ENCODE peak calls at places on chromosomes 12 and 14, in nine cellular contexts. V, K, W, A, I, M, Y, T and X are unnamed samples.

GRCh38 chr12:26870491-26871419 is 37.8 kb upstream of the ITPR2 start:
- DNase-seq in V (peak; percentile 77), K (no peak), W (no peak), A (peak; percentile 94), I (no peak), M (peak; percentile 84), Y (peak; percentile 57), T (peak; percentile 33), X (peak; percentile 78)

GRCh38 chr14:90985601-90986242 is 74.7 kb downstream of the RPS6KA5 start:
- DNase-seq in V (no peak), K (no peak), W (no peak), A (no peak), I (no peak), M (no peak), Y (no peak), T (no peak), X (no peak)

GRCh38 chr14:22598896-22599244 is 770 bp downstream of the ABHD4 start:
- DNase-seq in V (peak; percentile 64), K (no peak), W (no peak), A (peak; percentile 64), I (peak; percentile 51), M (peak; percentile 71), Y (peak; percentile 71), T (peak; percentile 16), X (peak; percentile 67)

GRCh38 chr12:41919526-41920305 is 225.0 kb downstream of the GXYLT1 start:
- DNase-seq in V (no peak), K (no peak), W (no peak), A (no peak), I (no peak), M (no peak), Y (no peak), T (no peak), X (no peak)

GRCh38 chr14:50018236-50019210 is 97.8 kb downstream of the VCPKMT start:
- DNase-seq in V (peak; percentile 73), K (no peak), W (no peak), A (peak; percentile 18), I (no peak), M (no peak), Y (peak; percentile 80), T (no peak), X (peak; percentile 24)

GRCh38 chr12:86015026-86015425 is 140.9 kb downstream of the NTS start:
- DNase-seq in V (no peak), K (no peak), W (no peak), A (no peak), I (no peak), M (no peak), Y (no peak), T (no peak), X (no peak)

GRCh38 chr12:127389923-127390322 is 877.0 kb upstream of the TMEM132C start:
- DNase-seq in V (no peak), K (peak; percentile 21), W (no peak), A (no peak), I (no peak), M (no peak), Y (peak; percentile 60), T (no peak), X (no peak)

GRCh38 chr12:127729381-127729780 is 537.6 kb upstream of the TMEM132C start:
- DNase-seq in V (no peak), K (no peak), W (no peak), A (no peak), I (no peak), M (no peak), Y (no peak), T (no peak), X (no peak)

GRCh38 chr14:84622357-84622756 is 907.6 kb upstream of the FLRT2 start:
- DNase-seq in V (no peak), K (no peak), W (no peak), A (no peak), I (no peak), M (no peak), Y (no peak), T (no peak), X (no peak)

GRCh38 chr12:77751939-77752338 is 78.8 kb upstream of the NAV3 start:
- DNase-seq in V (no peak), K (no peak), W (no peak), A (no peak), I (no peak), M (no peak), Y (no peak), T (no peak), X (no peak)

GRCh38 chr12:72077111-72077820 is 138.6 kb downstream of the TPH2 start:
- DNase-seq in V (no peak), K (no peak), W (no peak), A (no peak), I (no peak), M (no peak), Y (no peak), T (no peak), X (no peak)
- H3K27ac ChIP-seq in V (no peak overlapping the region), K (no peak overlapping the region), W (no peak overlapping the region), A (no peak overlapping the region), I (no peak overlapping the region), M (no peak overlapping the region), Y (no peak overlapping the region), T (no peak overlapping the region), X (no peak overlapping the region)

DNA sequence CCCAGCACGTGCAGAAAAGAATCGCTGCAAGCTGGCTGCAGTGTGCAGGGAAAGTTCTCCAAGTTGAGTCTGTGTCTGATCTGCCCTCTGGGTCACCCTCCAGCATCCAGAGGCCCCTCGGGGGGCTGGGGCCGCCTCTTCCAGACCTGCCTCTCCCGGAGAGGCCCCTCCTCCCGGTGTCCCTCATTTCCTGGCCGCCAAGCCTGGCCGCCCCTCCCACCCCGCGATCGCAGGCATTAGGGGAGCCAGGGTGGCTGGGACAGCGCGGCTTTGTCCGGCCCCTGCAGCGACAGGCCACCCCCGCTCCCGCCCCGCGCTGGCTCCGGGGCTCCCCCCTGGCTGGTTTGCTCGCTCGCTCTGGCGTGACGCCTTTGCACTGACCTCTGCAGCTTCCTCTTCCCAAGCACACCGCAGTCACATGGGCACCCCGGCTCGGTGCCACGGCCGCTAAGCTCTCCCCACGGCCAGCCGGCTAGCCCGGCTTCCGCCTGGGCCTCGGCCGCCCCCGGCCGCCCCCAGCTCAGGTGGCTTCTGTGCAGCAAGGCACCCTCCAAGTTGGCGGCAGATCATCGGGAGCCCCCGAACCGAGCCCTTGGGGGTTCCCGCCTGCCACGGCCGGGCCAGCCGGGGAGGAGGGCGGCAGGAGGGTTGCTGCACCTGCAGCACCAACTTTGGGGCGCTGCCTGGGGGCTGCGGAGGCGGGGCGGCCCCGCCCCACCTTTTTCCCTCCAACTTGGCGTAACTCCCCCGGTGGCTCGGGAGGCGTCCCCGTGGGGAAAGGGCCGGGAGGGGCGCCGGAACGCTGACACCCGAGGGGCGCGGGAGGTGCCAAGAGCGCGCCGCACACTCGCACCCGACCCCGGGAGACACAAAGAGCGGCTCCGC is 43.7 kb downstream of the KDM2B start:
- DNase-seq in V (peak; percentile 93), K (peak; percentile 87), W (peak; percentile 82), A (peak; percentile 88), I (peak; percentile 82), M (peak; percentile 92), Y (peak; percentile 77), T (no peak), X (peak; percentile 67)
- TF ChIP-seq POLR2A in V (no peak), K (no peak), W (peak; percentile 23), A (peak; percentile 90), I (peak; percentile 52), M (peak; percentile 2), Y (no peak), T (peak; percentile 5), X (peak; percentile 39)

GRCh38 chr14:64808449-64808848 is 71.3 kb downstream of the SPTB start:
- DNase-seq in V (no peak), K (no peak), W (no peak), A (no peak), I (no peak), M (no peak), Y (no peak), T (no peak), X (no peak)

GRCh38 chr14:64807588-64807987 is 72.1 kb downstream of the SPTB start:
- DNase-seq in V (no peak), K (no peak), W (no peak), A (no peak), I (no peak), M (no peak), Y (no peak), T (no peak), X (no peak)

GRCh38 chr14:64804754-64805260 is 74.9 kb downstream of the SPTB start:
- DNase-seq in V (no peak), K (no peak), W (no peak), A (no peak), I (no peak), M (no peak), Y (no peak), T (no peak), X (no peak)

GRCh38 chr14:64806202-64806861 is 73.4 kb downstream of the SPTB start:
- DNase-seq in V (peak; percentile 30), K (no peak), W (no peak), A (peak; percentile 19), I (no peak), M (peak; percentile 74), Y (peak; percentile 92), T (no peak), X (peak; percentile 12)

GRCh38 chr14:64806862-64807495 is 72.7 kb downstream of the SPTB start:
- DNase-seq in V (no peak), K (no peak), W (no peak), A (no peak), I (no peak), M (no peak), Y (no peak), T (no peak), X (no peak)
- H3K4me3 ChIP-seq in V (no peak overlapping the region), K (no peak overlapping the region), W (no peak overlapping the region), A (no peak overlapping the region), I (no peak overlapping the region), M (no peak overlapping the region), Y (no peak overlapping the region), T (no peak overlapping the region), X (no peak overlapping the region)

DNA sequence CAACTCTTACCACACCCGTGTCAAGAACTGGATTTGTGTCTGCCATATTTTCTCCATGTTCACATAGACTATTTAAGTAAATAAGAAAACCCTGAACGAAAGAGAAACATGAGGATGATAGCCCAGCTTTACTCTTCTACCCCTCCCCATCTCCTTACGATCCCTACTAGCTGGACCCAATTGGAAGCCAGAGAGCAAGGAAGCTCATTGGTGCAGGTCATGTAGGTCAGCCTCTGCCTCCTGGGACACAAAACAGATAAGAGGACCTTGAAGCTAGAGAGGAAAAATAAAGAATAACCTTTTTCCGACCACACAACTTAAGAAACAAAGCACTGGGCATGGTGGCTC is 124.6 kb upstream of the ATF7IP start:
- DNase-seq in V (no peak), K (no peak), W (no peak), A (no peak), I (no peak), M (no peak), Y (no peak), T (no peak), X (no peak)
- H3K27ac ChIP-seq in V (no peak overlapping the region), K (no peak overlapping the region), W (no peak overlapping the region), A (no peak overlapping the region), I (no peak overlapping the region), M (no peak overlapping the region), Y (no peak overlapping the region), T (no peak overlapping the region), X (peak overlapping the region; percentile 1)